ENCODE peak calls at places on chromosomes 12 and 14, in four cellular contexts. G is K562, L is HCT116, A is Panc1. X is an unnamed sample.

GRCh38 chr12:119673634-119674033 is 5.7 kb downstream of the PRKAB1 start:
- DNase-seq in G (no peak), L (no peak), A (no peak), X (no peak)

GRCh38 chr12:83172441-83172840 is 485.7 kb downstream of the TMTC2 start:
- DNase-seq in G (peak; percentile 22), L (no peak), A (no peak), X (no peak)

GRCh38 chr14:99389171-99389826 is 91.4 kb downstream of the SETD3 start:
- DNase-seq in G (peak; percentile 68), L (peak; percentile 16), A (peak; percentile 5), X (peak; percentile 21)

GRCh38 chr12:111156304-111156703 is 212.6 kb downstream of the PHETA1 start:
- DNase-seq in G (no peak), L (peak; percentile 2), A (no peak), X (no peak)

GRCh38 chr14:32078030-32078793 is 1.1 kb downstream of the ARHGAP5 start:
- DNase-seq in G (peak; percentile 31), L (no peak), A (no peak), X (peak; percentile 70)

GRCh38 chr12:52918351-52918750 is 13.5 kb upstream of the KRT8 start:
- DNase-seq in G (no peak), L (no peak), A (no peak), X (no peak)

GRCh38 chr14:100176811-100177327 is 17.4 kb upstream of the DEGS2 start:
- DNase-seq in G (no peak), L (no peak), A (no peak), X (no peak)

GRCh38 chr12:52581481-52581880 is 7.8 kb upstream of the KRT74 start:
- DNase-seq in G (no peak), L (no peak), A (no peak), X (no peak)

GRCh38 chr12:115979351-115979750 is 298.1 kb downstream of the MED13L start:
- DNase-seq in G (no peak), L (no peak), A (no peak), X (no peak)

GRCh38 chr12:81492131-81492720 is 266.9 kb downstream of the PPFIA2 start:
- DNase-seq in G (no peak), L (no peak), A (no peak), X (no peak)

GRCh38 chr12:132554857-132555630 is 55.3 kb downstream of the LRCOL1 start:
- DNase-seq in G (peak; percentile 69), L (no peak), A (no peak), X (peak; percentile 16)

GRCh38 chr12:115897718-115898117 is 379.8 kb downstream of the MED13L start:
- DNase-seq in G (no peak), L (no peak), A (no peak), X (no peak)

GRCh38 chr12:113860950-113861349 is 105.2 kb downstream of the RBM19 start:
- DNase-seq in G (peak; percentile 22), L (no peak), A (no peak), X (no peak)

GRCh38 chr14:58942516-58942915 is 246.0 kb upstream of the DAAM1 start:
- DNase-seq in G (no peak), L (no peak), A (no peak), X (no peak)

GRCh38 chr12:104656383-104656782 is 199.6 kb downstream of the CHST11 start:
- DNase-seq in G (no peak), L (no peak), A (no peak), X (no peak)

GRCh38 chr14:97218336-97218712 is 421.1 kb downstream of the VRK1 start:
- DNase-seq in G (no peak), L (no peak), A (no peak), X (no peak)

GRCh38 chr12:48899651-48900050 is 25.6 kb downstream of the FKBP11 start:
- DNase-seq in G (no peak), L (no peak), A (no peak), X (no peak)

GRCh38 chr12:48901278-48901677 is 24.0 kb downstream of the FKBP11 start:
- DNase-seq in G (no peak), L (no peak), A (no peak), X (no peak)

GRCh38 chr12:48907243-48907642 is 18.0 kb downstream of the FKBP11 start:
- DNase-seq in G (no peak), L (no peak), A (no peak), X (no peak)

GRCh38 chr12:48903982-48904411 is 21.3 kb downstream of the FKBP11 start:
- DNase-seq in G (peak; percentile 79), L (peak; percentile 52), A (no peak), X (peak; percentile 76)

GRCh38 chr12:48903363-48903981 is 21.8 kb downstream of the FKBP11 start:
- DNase-seq in G (no peak), L (no peak), A (no peak), X (no peak)
- TF ChIP-seq REST in G (no peak), L (no peak), A (no peak), X (no peak)

GRCh38 chr14:74255281-74255680 is 16.0 kb downstream of the VSX2 start:
- DNase-seq in G (no peak), L (no peak), A (no peak), X (no peak)
- TF ChIP-seq TCF7L2 in G (no peak), L (no peak), A (no peak), X (no peak)

GRCh38 chr12:21353948-21354347 is 18.8 kb upstream of the IAPP start:
- DNase-seq in G (no peak), L (no peak), A (no peak), X (no peak)
- TF ChIP-seq REST in G (no peak), L (no peak), A (no peak), X (no peak)

DNA sequence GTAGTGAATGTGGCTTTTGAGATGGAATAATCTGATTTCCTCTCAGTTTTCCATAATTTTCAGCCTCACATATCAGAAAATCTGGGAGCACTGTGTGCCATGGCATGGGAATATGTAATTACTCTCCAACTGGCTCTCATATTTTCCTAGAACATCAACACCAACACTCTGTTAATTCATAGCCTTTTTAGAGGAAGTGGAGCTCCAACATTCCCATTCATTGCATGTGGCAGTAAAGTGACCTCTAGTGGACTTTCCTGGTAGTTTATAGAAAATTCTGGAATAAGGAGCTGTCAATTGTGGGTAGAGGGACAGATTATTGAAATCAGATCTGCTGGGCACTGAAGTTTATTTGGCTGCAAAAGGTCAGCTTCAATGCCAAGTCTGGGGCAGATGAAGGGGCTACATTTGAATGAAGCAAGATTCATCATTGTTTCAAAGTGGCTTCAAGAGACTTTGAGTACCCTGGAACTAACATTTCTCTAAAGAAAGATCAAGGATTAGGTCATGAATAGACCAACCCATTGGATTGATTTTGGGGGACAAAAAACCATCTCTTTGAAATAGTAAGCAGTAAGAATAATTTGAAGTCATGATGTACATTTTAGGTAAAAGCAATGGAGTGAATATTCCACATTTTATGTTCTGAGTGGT is 23.6 kb upstream of the USP44 start:
- DNase-seq in G (peak; percentile 27), L (peak; percentile 49), A (peak; percentile 13), X (peak; percentile 31)
- TF ChIP-seq TCF7L2 in G (no peak), L (no peak), A (no peak), X (no peak)

GRCh38 chr14:103607039-103607668 is 21.9 kb upstream of the KLC1 start:
- DNase-seq in G (peak; percentile 40), L (no peak), A (no peak), X (no peak)
- TF ChIP-seq REST in G (no peak), L (no peak), A (no peak), X (no peak)

GRCh38 chr12:57826966-57827365 is 8.4 kb upstream of the AVIL start:
- DNase-seq in G (no peak), L (no peak), A (no peak), X (no peak)
- TF ChIP-seq TCF7L2 in G (no peak), L (no peak), A (no peak), X (no peak)

GRCh38 chr12:95168746-95169145 is 48.5 kb downstream of the FGD6 start:
- DNase-seq in G (no peak), L (no peak), A (no peak), X (no peak)

GRCh38 chr12:95169368-95169767 is 47.9 kb downstream of the FGD6 start:
- DNase-seq in G (peak; percentile 53), L (peak; percentile 62), A (no peak), X (peak; percentile 80)

GRCh38 chr12:95177201-95177768 is 40.0 kb downstream of the FGD6 start:
- DNase-seq in G (no peak), L (no peak), A (no peak), X (no peak)

GRCh38 chr12:95178136-95178535 is 39.1 kb downstream of the FGD6 start:
- DNase-seq in G (no peak), L (no peak), A (no peak), X (no peak)

DNA sequence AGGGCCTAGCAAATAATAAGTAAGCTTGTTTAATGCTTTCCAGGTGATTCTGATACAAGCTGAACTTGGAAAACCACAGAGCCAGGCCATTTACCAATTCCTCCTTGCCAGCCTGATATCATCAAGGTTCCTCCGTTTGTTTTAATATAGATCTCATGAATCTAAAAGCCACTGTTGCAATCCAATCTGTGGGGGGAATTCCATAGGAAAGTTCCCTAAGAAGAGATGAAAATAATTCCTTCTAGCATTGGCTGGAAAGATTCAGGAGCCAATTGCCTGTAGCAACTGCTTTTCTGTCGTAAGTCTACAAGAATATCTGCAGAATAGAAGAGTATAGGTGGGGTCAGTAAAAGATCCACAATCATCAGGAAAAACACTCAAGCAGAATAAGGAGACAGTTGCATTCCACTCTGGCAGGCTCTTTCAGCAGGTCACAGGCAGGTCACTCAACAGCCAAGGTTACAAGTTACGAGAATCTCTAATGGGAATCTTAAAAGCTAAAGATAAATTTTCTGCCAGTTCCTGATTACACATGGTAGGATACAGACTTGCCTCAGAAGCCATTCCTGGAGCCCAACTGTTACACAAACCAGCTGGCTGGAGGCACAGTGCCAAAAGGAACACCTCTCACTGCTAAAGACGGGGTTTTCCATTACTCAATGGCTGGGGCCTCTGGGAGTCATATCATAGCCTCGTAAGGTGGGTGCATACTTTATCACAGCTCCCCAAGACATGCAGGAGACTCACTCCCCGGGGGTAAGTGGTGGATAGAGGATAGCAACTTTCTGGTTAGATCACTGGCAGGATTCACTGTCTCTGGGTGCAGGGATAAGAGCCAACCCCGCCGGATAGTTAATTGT is 43.6 kb downstream of the FGD6 start:
- DNase-seq in G (peak; percentile 75), L (no peak), A (no peak), X (no peak)
- TF ChIP-seq REST in G (no peak), L (no peak), A (no peak), X (no peak)

DNA sequence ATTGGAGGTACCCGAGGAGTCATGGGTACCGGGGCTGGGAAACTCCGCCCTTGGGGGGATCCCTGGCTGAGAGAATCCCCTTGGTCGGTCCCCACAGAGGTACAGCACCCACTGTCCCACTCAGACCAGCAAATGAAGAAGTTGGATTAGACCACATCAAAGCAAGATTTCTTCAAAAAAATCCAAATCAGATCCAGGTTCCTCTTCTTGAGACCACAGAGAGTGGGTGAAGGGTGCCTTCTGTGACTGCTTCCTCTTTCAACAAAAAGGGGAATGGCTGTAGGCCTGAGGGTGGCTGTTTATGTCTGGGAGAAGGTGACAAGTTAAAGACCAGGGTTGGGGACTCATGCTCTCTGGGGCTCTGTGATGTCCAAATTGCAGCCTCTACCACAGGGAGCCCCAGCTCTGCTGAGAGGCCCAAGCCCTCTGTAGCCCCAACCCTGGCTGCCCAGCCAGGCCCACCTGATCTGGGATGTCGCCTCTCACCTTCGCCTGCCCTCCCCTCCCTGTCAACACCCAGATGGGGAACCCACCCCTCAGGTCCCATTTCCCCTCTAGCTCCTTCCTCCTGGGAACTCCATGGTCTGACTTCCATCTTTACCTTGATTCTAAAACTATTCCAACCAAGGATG is 50.9 kb downstream of the ZFP36L1 start:
- DNase-seq in G (no peak), L (no peak), A (no peak), X (no peak)
- TF ChIP-seq TCF7L2 in G (no peak), L (no peak), A (no peak), X (no peak)